ENCODE peak calls at places on chromosomes 1 and 21, in six cellular contexts. O, K, V, G, T and W are unnamed samples.

GRCh38 chr1:107767156-107767582 is 197.8 kb downstream of the VAV3 start:
- DNase-seq in G (no peak), K (no peak), O (no peak), V (peak), T (no peak), W (no peak)

GRCh38 chr1:244276646-244277045 is 175.1 kb downstream of the ADSS2 start:
- DNase-seq in G (no peak), V (no peak), T (no peak), O (no peak), K (no peak), W (no peak)

GRCh38 chr1:207316622-207317510 is 4.6 kb upstream of the CD55 start:
- DNase-seq in V (peak), K (no peak), G (no peak), T (no peak), O (no peak), W (peak)

GRCh38 chr21:17250651-17251294 is 262.1 kb upstream of the CXADR start:
- DNase-seq in V (no peak), O (no peak), G (no peak), T (no peak), K (no peak), W (no peak)

GRCh38 chr1:201430790-201431189 is 9.3 kb upstream of the TNNI1 start:
- DNase-seq in K (no peak), V (no peak), G (no peak), T (no peak), O (no peak), W (no peak)

GRCh38 chr1:221279146-221279545 is 399.9 kb downstream of the HLX start:
- DNase-seq in T (no peak), G (no peak), K (no peak), O (no peak), V (no peak), W (no peak)

GRCh38 chr1:234262007-234262753 is 111.1 kb upstream of the COA6 start:
- DNase-seq in K (no peak), T (no peak), V (no peak), O (no peak), G (no peak), W (no peak)

GRCh38 chr1:228031276-228031995 is 24.6 kb downstream of the WNT3A start:
- DNase-seq in K (no peak), V (no peak), T (no peak), O (no peak), G (no peak), W (no peak)

GRCh38 chr1:240970253-240970652 is 358.3 kb upstream of the GREM2 start:
- DNase-seq in O (no peak), V (no peak), G (no peak), T (no peak), K (no peak), W (no peak)

GRCh38 chr1:202578565-202578964 is 131.7 kb downstream of the SYT2 start:
- DNase-seq in O (no peak), G (no peak), T (no peak), V (no peak), K (no peak), W (no peak)

GRCh38 chr1:1826356-1827088 is 48.3 kb upstream of the NADK start:
- DNase-seq in T (no peak), V (no peak), K (no peak), G (no peak), O (no peak), W (no peak)